ENCODE peak calls at places on chromosomes 6 and 20, in nine cellular contexts. K is AG09309, F is dorsolateral prefrontal cortex, H is OCI-LY7, X is foreskin fibroblast, G is heart left ventricle, A is bronchial epithelial cell, O is Peyer's patch, R is left lung. Y is an unnamed sample.

GRCh38 chr6:36676142-36677058 is 2.1 kb upstream of the CDKN1A start:
- DNase-seq in K (no peak), F (no peak), H (no peak), X (no peak), G (no peak), A (peak), O (no peak), R (no peak), Y (peak)

GRCh38 chr6:104995989-104996617 is 39.2 kb downstream of the LIN28B start:
- DNase-seq in K (peak), F (no peak), H (no peak), X (peak), G (no peak), A (peak), O (no peak), R (no peak), Y (peak)

GRCh38 chr20:24634855-24635254 is 165.4 kb downstream of the SYNDIG1 start:
- DNase-seq in K (peak), F (peak), H (no peak), X (peak), G (no peak), A (peak), O (no peak), R (no peak), Y (peak)

GRCh38 chr6:149463781-149464180 is 21.0 kb downstream of the ZC3H12D start:
- DNase-seq in K (no peak), F (no peak), H (no peak), X (peak), G (no peak), A (no peak), O (no peak), R (no peak), Y (peak)

GRCh38 chr6:106163966-106164877 is 78.1 kb downstream of the PRDM1 start:
- DNase-seq in K (peak), F (peak), H (peak), X (peak), G (no peak), A (no peak), O (no peak), R (peak), Y (peak)

GRCh38 chr6:158153576-158153975 is 14.5 kb downstream of the SERAC1 start:
- DNase-seq in K (no peak), F (no peak), H (no peak), X (no peak), G (no peak), A (no peak), O (no peak), R (no peak), Y (no peak)

GRCh38 chr6:92589970-92590369 is 829.4 kb downstream of the EPHA7 start:
- DNase-seq in K (no peak), F (no peak), H (no peak), X (no peak), G (no peak), A (peak), O (no peak), R (no peak), Y (peak)

GRCh38 chr20:9068232-9068781 is 580 bp upstream of the PLCB4 start:
- DNase-seq in K (no peak), F (peak), H (no peak), X (peak), G (peak), A (no peak), O (peak), R (no peak), Y (no peak)

GRCh38 chr6:14612016-14612415 is 494.4 kb downstream of the CD83 start:
- DNase-seq in K (no peak), F (no peak), H (no peak), X (peak), G (no peak), A (peak), O (no peak), R (no peak), Y (peak)

GRCh38 chr20:37416202-37417145 is 70.5 kb downstream of the SRC start:
- DNase-seq in K (no peak), F (no peak), H (no peak), X (no peak), G (no peak), A (no peak), O (no peak), R (no peak), Y (no peak)

GRCh38 chr6:57307850-57308249 is 9.6 kb upstream of the PRIM2 start:
- DNase-seq in K (no peak), F (no peak), H (no peak), X (no peak), G (no peak), A (no peak), O (no peak), R (no peak), Y (no peak)

GRCh38 chr20:23231561-23232218 is 118.9 kb upstream of the NXT1 start:
- DNase-seq in K (no peak), F (no peak), H (no peak), X (peak), G (no peak), A (no peak), O (no peak), R (no peak), Y (peak)

GRCh38 chr20:32621071-32621913 is 36.2 kb upstream of the NOL4L start:
- DNase-seq in K (no peak), F (no peak), H (no peak), X (no peak), G (no peak), A (no peak), O (no peak), R (no peak), Y (no peak)

GRCh38 chr6:142210606-142211005 is 63.5 kb downstream of the VTA1 start:
- DNase-seq in K (no peak), F (no peak), H (no peak), X (no peak), G (no peak), A (no peak), O (no peak), R (no peak), Y (no peak)

GRCh38 chr6:166369741-166370140 is 13.0 kb downstream of the MPC1 start:
- DNase-seq in K (no peak), F (no peak), H (no peak), X (no peak), G (no peak), A (no peak), O (no peak), R (no peak), Y (no peak)

GRCh38 chr20:59087829-59088433 is 45.3 kb upstream of the PRELID3B start:
- DNase-seq in K (no peak), F (peak), H (peak), X (peak), G (peak), A (peak), O (peak), R (peak), Y (peak)

GRCh38 chr6:95519228-95520037 is 57.9 kb upstream of the MANEA start:
- DNase-seq in K (no peak), F (peak), H (no peak), X (no peak), G (no peak), A (no peak), O (no peak), R (no peak), Y (peak)

GRCh38 chr6:7904654-7905319 is 5.8 kb downstream of the TXNDC5 start:
- DNase-seq in K (no peak), F (no peak), H (no peak), X (no peak), G (no peak), A (no peak), O (no peak), R (no peak), Y (no peak)

GRCh38 chr6:129967427-129967826 is 51.0 kb upstream of the L3MBTL3 start:
- DNase-seq in K (no peak), F (no peak), H (no peak), X (no peak), G (no peak), A (no peak), O (no peak), R (no peak), Y (no peak)

GRCh38 chr6:2768696-2769095 is 3.5 kb downstream of the WRNIP1 start:
- DNase-seq in K (no peak), F (no peak), H (no peak), X (no peak), G (no peak), A (no peak), O (no peak), R (no peak), Y (no peak)

GRCh38 chr20:18288748-18289705 is 700 bp downstream of the ZNF133 start:
- DNase-seq in K (no peak), F (no peak), H (no peak), X (no peak), G (no peak), A (no peak), O (no peak), R (peak), Y (peak)

GRCh38 chr20:56716806-56717205 is 87.7 kb downstream of the TFAP2C start:
- DNase-seq in K (no peak), F (no peak), H (no peak), X (no peak), G (no peak), A (no peak), O (no peak), R (no peak), Y (no peak)

GRCh38 chr20:64110411-64111068 is 3.2 kb upstream of the NPBWR2 start:
- DNase-seq in K (no peak), F (no peak), H (no peak), X (no peak), G (no peak), A (no peak), O (peak), R (peak), Y (no peak)

GRCh38 chr6:112179631-112180030 is 74.7 kb downstream of the LAMA4 start:
- DNase-seq in K (no peak), F (no peak), H (no peak), X (no peak), G (no peak), A (no peak), O (no peak), R (no peak), Y (no peak)

GRCh38 chr20:16286601-16287000 is 286.6 kb downstream of the KIF16B start:
- DNase-seq in K (no peak), F (no peak), H (no peak), X (no peak), G (no peak), A (no peak), O (no peak), R (no peak), Y (no peak)

GRCh38 chr6:136262940-136263339 is 12.8 kb upstream of the MTFR2 start:
- DNase-seq in K (no peak), F (no peak), H (no peak), X (no peak), G (no peak), A (no peak), O (no peak), R (no peak), Y (peak)

GRCh38 chr6:112906737-112907136 is 559.6 kb downstream of the RFPL4B start:
- DNase-seq in K (peak), F (no peak), H (no peak), X (peak), G (peak), A (no peak), O (no peak), R (no peak), Y (peak)

GRCh38 chr6:12148317-12148801 is 136.2 kb downstream of the HIVEP1 start:
- DNase-seq in K (peak), F (no peak), H (no peak), X (peak), G (no peak), A (peak), O (no peak), R (no peak), Y (peak)

GRCh38 chr20:19249515-19249914 is 37.1 kb downstream of the SLC24A3 start:
- DNase-seq in K (no peak), F (no peak), H (no peak), X (no peak), G (no peak), A (peak), O (no peak), R (no peak), Y (peak)

DNA sequence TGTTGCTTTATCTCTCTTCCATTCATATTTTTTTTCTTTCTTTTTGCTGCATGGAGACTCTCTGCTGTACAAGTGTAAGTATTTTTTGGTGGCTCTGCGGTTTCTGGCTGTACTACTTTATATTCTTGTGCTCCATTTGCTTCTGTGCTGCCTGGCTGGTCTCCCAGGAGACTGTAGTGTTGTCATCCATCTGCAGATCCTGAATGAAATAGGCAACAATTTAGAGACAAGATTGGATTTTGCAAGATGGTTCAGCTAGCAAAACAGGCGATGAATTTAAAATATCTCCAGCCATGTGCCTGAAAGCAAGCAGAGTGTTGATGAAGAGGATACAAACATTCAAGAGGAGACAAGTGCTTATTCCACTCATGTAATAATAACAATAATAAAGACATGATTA is 75.1 kb upstream of the SCGN start:
- DNase-seq in K (no peak), F (peak), H (no peak), X (no peak), G (no peak), A (no peak), O (no peak), R (no peak), Y (no peak)
- H3K4me3 ChIP-seq in K (no peak), F (no peak), H (no peak), X (no peak), G (no peak), A (no peak), O (no peak), R (no peak), Y (no peak)

GRCh38 chr6:101397199-101397598 is 3.7 kb downstream of the GRIK2 start:
- DNase-seq in K (no peak), F (no peak), H (peak), X (no peak), G (no peak), A (peak), O (no peak), R (no peak), Y (no peak)
- TF ChIP-seq CTCF in K (peak), F (peak), H (peak), X (no peak), G (no peak), A (peak), O (no peak), R (no peak), Y (peak)

GRCh38 chr20:49823152-49823847 is 10.7 kb downstream of the SLC9A8 start:
- DNase-seq in K (no peak), F (no peak), H (peak), X (no peak), G (no peak), A (peak), O (no peak), R (no peak), Y (peak)
- H3K4me3 ChIP-seq in K (no peak), F (no peak), H (peak), X (no peak), G (no peak), A (no peak), O (no peak), R (no peak), Y (no peak)

GRCh38 chr6:89081423-89082322 is 1.1 kb downstream of the PNRC1 start:
- DNase-seq in K (peak), F (peak), H (peak), X (peak), G (peak), A (peak), O (peak), R (peak), Y (peak)
- TF ChIP-seq CTCF in K (no peak), F (peak), H (no peak), X (no peak), G (no peak), A (no peak), O (no peak), R (no peak), Y (no peak)

GRCh38 chr6:33075568-33076405 is at the start of gene HLA-DPB1:
- DNase-seq in K (peak), F (no peak), H (peak), X (peak), G (peak), A (peak), O (no peak), R (no peak), Y (peak)
- H3K4me3 ChIP-seq in K (no peak), F (peak), H (peak), X (no peak), G (peak), A (no peak), O (peak), R (peak), Y (no peak)

GRCh38 chr6:156934054-156934424 is 156.9 kb downstream of the ARID1B start:
- DNase-seq in K (no peak), F (no peak), H (no peak), X (no peak), G (no peak), A (peak), O (no peak), R (no peak), Y (no peak)

GRCh38 chr6:156928972-156929371 is 151.8 kb downstream of the ARID1B start:
- DNase-seq in K (no peak), F (no peak), H (no peak), X (no peak), G (no peak), A (no peak), O (no peak), R (no peak), Y (no peak)

GRCh38 chr6:156935000-156935399 is 157.8 kb downstream of the ARID1B start:
- DNase-seq in K (no peak), F (no peak), H (no peak), X (no peak), G (no peak), A (no peak), O (no peak), R (no peak), Y (no peak)

GRCh38 chr6:156931283-156931682 is 154.1 kb downstream of the ARID1B start:
- DNase-seq in K (no peak), F (no peak), H (no peak), X (no peak), G (no peak), A (no peak), O (no peak), R (no peak), Y (no peak)

GRCh38 chr6:156933201-156934053 is 156.2 kb downstream of the ARID1B start:
- DNase-seq in K (no peak), F (no peak), H (peak), X (no peak), G (no peak), A (peak), O (peak), R (peak), Y (no peak)
- TF ChIP-seq CTCF in K (no peak), F (no peak), H (peak), X (no peak), G (no peak), A (no peak), O (no peak), R (no peak), Y (no peak)

DNA sequence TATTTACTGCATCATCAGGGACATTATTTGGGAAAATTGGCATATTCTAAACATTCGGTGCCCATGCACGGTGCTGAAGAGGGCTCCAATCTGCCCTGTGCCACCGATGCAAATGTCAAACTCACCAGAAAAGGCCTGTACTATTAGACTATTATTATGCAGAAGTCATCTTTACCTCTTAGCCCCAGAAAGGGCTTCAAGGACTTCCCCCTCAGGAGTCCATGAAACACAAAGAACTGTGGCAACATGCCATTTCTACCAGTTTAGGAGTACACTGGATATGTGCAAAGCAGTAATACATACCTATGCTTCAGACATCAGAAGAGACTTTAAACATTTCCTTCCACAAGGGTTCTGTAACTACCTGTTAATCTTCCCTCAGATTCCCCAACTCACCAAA is 8.6 kb downstream of the DIDO1 start:
- DNase-seq in K (no peak), F (no peak), H (no peak), X (no peak), G (no peak), A (no peak), O (no peak), R (no peak), Y (no peak)
- H3K4me3 ChIP-seq in K (no peak), F (no peak), H (peak), X (no peak), G (no peak), A (no peak), O (no peak), R (no peak), Y (no peak)